ENCODE peak calls at places on chromosomes 7 and 10, in ten cellular contexts. One of them, this sample, is unnamed.

GRCh38 chr10:61175331-61175730 is 231.3 kb upstream of the RHOBTB1 start:
- DNase-seq in osteocyte: no peak
- DNase-seq in kidney: no peak
- DNase-seq in astrocyte of the hippocampus: no peak
- DNase-seq in Karpas-422: no peak
- DNase-seq in foreskin melanocyte: no peak
- DNase-seq in foreskin fibroblast: peak
- DNase-seq in progenitor cell of endocrine pancreas: no peak
- DNase-seq in NCI-H2107: no peak
- DNase-seq in HT1080: no peak
- DNase-seq in this sample: no peak

GRCh38 chr10:132607491-132607890 is 69.9 kb downstream of the INPP5A start:
- DNase-seq in osteocyte: no peak
- DNase-seq in kidney: peak
- DNase-seq in astrocyte of the hippocampus: no peak
- DNase-seq in Karpas-422: no peak
- DNase-seq in foreskin melanocyte: no peak
- DNase-seq in foreskin fibroblast: no peak
- DNase-seq in progenitor cell of endocrine pancreas: no peak
- DNase-seq in NCI-H2107: no peak
- DNase-seq in HT1080: no peak
- DNase-seq in this sample: no peak

GRCh38 chr7:143492043-143492471 is 14.4 kb downstream of the TAS2R41 start:
- DNase-seq in osteocyte: no peak
- DNase-seq in kidney: no peak
- DNase-seq in astrocyte of the hippocampus: peak
- DNase-seq in Karpas-422: no peak
- DNase-seq in foreskin melanocyte: no peak
- DNase-seq in foreskin fibroblast: peak
- DNase-seq in progenitor cell of endocrine pancreas: no peak
- DNase-seq in NCI-H2107: no peak
- DNase-seq in HT1080: peak
- DNase-seq in this sample: peak

GRCh38 chr7:127730658-127731276 is 78.8 kb downstream of the SND1 start:
- DNase-seq in osteocyte: no peak
- DNase-seq in kidney: no peak
- DNase-seq in astrocyte of the hippocampus: no peak
- DNase-seq in Karpas-422: no peak
- DNase-seq in foreskin melanocyte: no peak
- DNase-seq in foreskin fibroblast: no peak
- DNase-seq in progenitor cell of endocrine pancreas: no peak
- DNase-seq in NCI-H2107: no peak
- DNase-seq in HT1080: no peak
- DNase-seq in this sample: no peak

GRCh38 chr10:73625004-73625883 is 16.0 kb downstream of the MYOZ1 start:
- DNase-seq in osteocyte: no peak
- DNase-seq in kidney: no peak
- DNase-seq in astrocyte of the hippocampus: peak
- DNase-seq in Karpas-422: peak
- DNase-seq in foreskin melanocyte: peak
- DNase-seq in foreskin fibroblast: peak
- DNase-seq in progenitor cell of endocrine pancreas: peak
- DNase-seq in NCI-H2107: no peak
- DNase-seq in HT1080: peak
- DNase-seq in this sample: peak

GRCh38 chr7:132825222-132825621 is 249.0 kb upstream of the PLXNA4 start:
- DNase-seq in osteocyte: no peak
- DNase-seq in kidney: no peak
- DNase-seq in astrocyte of the hippocampus: peak
- DNase-seq in Karpas-422: no peak
- DNase-seq in foreskin melanocyte: no peak
- DNase-seq in foreskin fibroblast: no peak
- DNase-seq in progenitor cell of endocrine pancreas: no peak
- DNase-seq in NCI-H2107: no peak
- DNase-seq in HT1080: no peak
- DNase-seq in this sample: no peak

GRCh38 chr7:82051641-82052040 is 281.8 kb upstream of the HGF start:
- DNase-seq in osteocyte: no peak
- DNase-seq in kidney: no peak
- DNase-seq in astrocyte of the hippocampus: no peak
- DNase-seq in Karpas-422: no peak
- DNase-seq in foreskin melanocyte: no peak
- DNase-seq in foreskin fibroblast: no peak
- DNase-seq in progenitor cell of endocrine pancreas: no peak
- DNase-seq in NCI-H2107: no peak
- DNase-seq in HT1080: no peak
- DNase-seq in this sample: no peak

GRCh38 chr7:96287168-96287567 is 34.7 kb downstream of the SLC25A13 start:
- DNase-seq in osteocyte: no peak
- DNase-seq in kidney: no peak
- DNase-seq in astrocyte of the hippocampus: no peak
- DNase-seq in Karpas-422: peak
- DNase-seq in foreskin melanocyte: no peak
- DNase-seq in foreskin fibroblast: no peak
- DNase-seq in progenitor cell of endocrine pancreas: no peak
- DNase-seq in NCI-H2107: no peak
- DNase-seq in HT1080: no peak
- DNase-seq in this sample: no peak

GRCh38 chr10:75395171-75395954 is 6.2 kb downstream of the ZNF503 start:
- DNase-seq in osteocyte: peak
- DNase-seq in kidney: peak
- DNase-seq in astrocyte of the hippocampus: peak
- DNase-seq in Karpas-422: no peak
- DNase-seq in foreskin melanocyte: peak
- DNase-seq in foreskin fibroblast: peak
- DNase-seq in progenitor cell of endocrine pancreas: peak
- DNase-seq in NCI-H2107: no peak
- DNase-seq in HT1080: no peak
- DNase-seq in this sample: peak

GRCh38 chr10:48547061-48547895 is 57.6 kb downstream of the ARHGAP22 start:
- DNase-seq in osteocyte: peak
- DNase-seq in kidney: peak
- DNase-seq in astrocyte of the hippocampus: no peak
- DNase-seq in Karpas-422: no peak
- DNase-seq in foreskin melanocyte: no peak
- DNase-seq in foreskin fibroblast: no peak
- DNase-seq in progenitor cell of endocrine pancreas: no peak
- DNase-seq in NCI-H2107: no peak
- DNase-seq in HT1080: no peak
- DNase-seq in this sample: no peak

GRCh38 chr10:13890233-13890616 is 303.5 kb downstream of the PRPF18 start:
- DNase-seq in osteocyte: peak
- DNase-seq in kidney: no peak
- DNase-seq in astrocyte of the hippocampus: peak
- DNase-seq in Karpas-422: no peak
- DNase-seq in foreskin melanocyte: no peak
- DNase-seq in foreskin fibroblast: no peak
- DNase-seq in progenitor cell of endocrine pancreas: no peak
- DNase-seq in NCI-H2107: no peak
- DNase-seq in HT1080: no peak
- DNase-seq in this sample: peak

GRCh38 chr10:52442576-52442975 is 128.5 kb downstream of the DKK1 start:
- DNase-seq in osteocyte: no peak
- DNase-seq in kidney: no peak
- DNase-seq in astrocyte of the hippocampus: peak
- DNase-seq in Karpas-422: no peak
- DNase-seq in foreskin melanocyte: peak
- DNase-seq in foreskin fibroblast: peak
- DNase-seq in progenitor cell of endocrine pancreas: no peak
- DNase-seq in NCI-H2107: no peak
- DNase-seq in HT1080: peak
- DNase-seq in this sample: peak

GRCh38 chr7:70856889-70857511 is 274.9 kb upstream of the GALNT17 start:
- DNase-seq in osteocyte: peak
- DNase-seq in kidney: peak
- DNase-seq in astrocyte of the hippocampus: peak
- DNase-seq in Karpas-422: peak
- DNase-seq in foreskin melanocyte: peak
- DNase-seq in foreskin fibroblast: peak
- DNase-seq in progenitor cell of endocrine pancreas: peak
- DNase-seq in NCI-H2107: peak
- DNase-seq in HT1080: peak
- DNase-seq in this sample: peak

GRCh38 chr10:109996766-109997171 is 11.0 kb upstream of the ADD3 start:
- DNase-seq in osteocyte: no peak
- DNase-seq in kidney: no peak
- DNase-seq in astrocyte of the hippocampus: no peak
- DNase-seq in Karpas-422: no peak
- DNase-seq in foreskin melanocyte: no peak
- DNase-seq in foreskin fibroblast: no peak
- DNase-seq in progenitor cell of endocrine pancreas: no peak
- DNase-seq in NCI-H2107: no peak
- DNase-seq in HT1080: no peak
- DNase-seq in this sample: no peak

GRCh38 chr10:5589963-5590511 is 65.3 kb downstream of the CALML3 start:
- DNase-seq in osteocyte: no peak
- DNase-seq in kidney: peak
- DNase-seq in astrocyte of the hippocampus: peak
- DNase-seq in Karpas-422: no peak
- DNase-seq in foreskin melanocyte: no peak
- DNase-seq in foreskin fibroblast: peak
- DNase-seq in progenitor cell of endocrine pancreas: no peak
- DNase-seq in NCI-H2107: no peak
- DNase-seq in HT1080: peak
- DNase-seq in this sample: peak

GRCh38 chr10:99993994-99994689 is 15.6 kb downstream of the DNMBP start:
- DNase-seq in osteocyte: no peak
- DNase-seq in kidney: no peak
- DNase-seq in astrocyte of the hippocampus: peak
- DNase-seq in Karpas-422: peak
- DNase-seq in foreskin melanocyte: peak
- DNase-seq in foreskin fibroblast: peak
- DNase-seq in progenitor cell of endocrine pancreas: no peak
- DNase-seq in NCI-H2107: no peak
- DNase-seq in HT1080: peak
- DNase-seq in this sample: peak

GRCh38 chr7:140061607-140061930 is 1.2 kb downstream of the PARP12 start:
- DNase-seq in osteocyte: peak
- DNase-seq in kidney: no peak
- DNase-seq in astrocyte of the hippocampus: no peak
- DNase-seq in Karpas-422: no peak
- DNase-seq in foreskin melanocyte: no peak
- DNase-seq in foreskin fibroblast: peak
- DNase-seq in progenitor cell of endocrine pancreas: no peak
- DNase-seq in NCI-H2107: no peak
- DNase-seq in HT1080: no peak
- DNase-seq in this sample: no peak

This sample was measured in Daoy.